ENCODE peak calls at places on chromosome 7, in six cellular contexts. One of them, this sample, is unnamed.

GRCh38 chr7:27169658-27170493 is 4.2 kb downstream of the HOXA10 start:
- DNase-seq in tibial nerve: no peak
- DNase-seq in uterus: peak
- DNase-seq in PC-9: peak
- DNase-seq in dorsolateral prefrontal cortex: no peak
- DNase-seq in RWPE1: no peak
- DNase-seq in this sample: no peak

GRCh38 chr7:129224251-129225205 is at the start of gene AHCYL2:
- DNase-seq in tibial nerve: peak
- DNase-seq in dorsolateral prefrontal cortex: peak
- DNase-seq in PC-9: peak
- DNase-seq in RWPE1: peak
- DNase-seq in uterus: peak
- DNase-seq in this sample: peak

GRCh38 chr7:78912781-78913180 is 540.7 kb downstream of the MAGI2 start:
- DNase-seq in RWPE1: no peak
- DNase-seq in uterus: no peak
- DNase-seq in tibial nerve: no peak
- DNase-seq in dorsolateral prefrontal cortex: no peak
- DNase-seq in PC-9: no peak
- DNase-seq in this sample: no peak

GRCh38 chr7:40243076-40243475 is 108.3 kb downstream of the SUGCT start:
- DNase-seq in PC-9: no peak
- DNase-seq in dorsolateral prefrontal cortex: no peak
- DNase-seq in tibial nerve: no peak
- DNase-seq in uterus: no peak
- DNase-seq in RWPE1: no peak
- DNase-seq in this sample: no peak

GRCh38 chr7:98105942-98106544 is 619 bp upstream of the LMTK2 start:
- DNase-seq in tibial nerve: no peak
- DNase-seq in RWPE1: peak
- DNase-seq in uterus: no peak
- DNase-seq in PC-9: no peak
- DNase-seq in dorsolateral prefrontal cortex: peak
- DNase-seq in this sample: no peak

GRCh38 chr7:5421626-5422323 is 1.9 kb downstream of the TNRC18 start:
- DNase-seq in dorsolateral prefrontal cortex: peak
- DNase-seq in uterus: peak
- DNase-seq in RWPE1: no peak
- DNase-seq in PC-9: peak
- DNase-seq in tibial nerve: peak
- DNase-seq in this sample: peak

GRCh38 chr7:5423272-5423843 is at the start of gene TNRC18:
- DNase-seq in RWPE1: no peak
- DNase-seq in PC-9: no peak
- DNase-seq in dorsolateral prefrontal cortex: peak
- DNase-seq in tibial nerve: peak
- DNase-seq in uterus: peak
- DNase-seq in this sample: no peak

GRCh38 chr7:129825005-129825553 is 127.7 kb downstream of the UBE2H start:
- DNase-seq in tibial nerve: no peak
- DNase-seq in PC-9: peak
- DNase-seq in dorsolateral prefrontal cortex: peak
- DNase-seq in uterus: peak
- DNase-seq in RWPE1: peak
- DNase-seq in this sample: no peak

GRCh38 chr7:83655951-83656556 is 7.1 kb upstream of the SEMA3E start:
- DNase-seq in RWPE1: peak
- DNase-seq in tibial nerve: peak
- DNase-seq in dorsolateral prefrontal cortex: no peak
- DNase-seq in PC-9: peak
- DNase-seq in uterus: no peak
- DNase-seq in this sample: peak

GRCh38 chr7:52017802-52018679 is 701.4 kb upstream of the COBL start:
- DNase-seq in dorsolateral prefrontal cortex: no peak
- DNase-seq in uterus: no peak
- DNase-seq in tibial nerve: no peak
- DNase-seq in PC-9: peak
- DNase-seq in RWPE1: peak
- DNase-seq in this sample: no peak

GRCh38 chr7:23598321-23598720 is 1.1 kb downstream of the CCDC126 start:
- DNase-seq in dorsolateral prefrontal cortex: no peak
- DNase-seq in RWPE1: peak
- DNase-seq in PC-9: no peak
- DNase-seq in uterus: no peak
- DNase-seq in tibial nerve: no peak
- DNase-seq in this sample: no peak

GRCh38 chr7:153103219-153103618 is 343.7 kb downstream of the ACTR3B start:
- DNase-seq in uterus: no peak
- DNase-seq in dorsolateral prefrontal cortex: no peak
- DNase-seq in tibial nerve: no peak
- DNase-seq in PC-9: no peak
- DNase-seq in RWPE1: no peak
- DNase-seq in this sample: no peak

GRCh38 chr7:12770227-12770975 is 83.0 kb downstream of the ARL4A start:
- DNase-seq in uterus: no peak
- DNase-seq in RWPE1: peak
- DNase-seq in tibial nerve: no peak
- DNase-seq in dorsolateral prefrontal cortex: no peak
- DNase-seq in PC-9: no peak
- DNase-seq in this sample: no peak

GRCh38 chr7:136086712-136087111 is 109.6 kb upstream of the MTPN start:
- DNase-seq in RWPE1: peak
- DNase-seq in dorsolateral prefrontal cortex: peak
- DNase-seq in PC-9: peak
- DNase-seq in uterus: peak
- DNase-seq in tibial nerve: peak
- DNase-seq in this sample: peak

GRCh38 chr7:20932785-20933184 is 146.1 kb upstream of the SP8 start:
- DNase-seq in uterus: no peak
- DNase-seq in tibial nerve: no peak
- DNase-seq in dorsolateral prefrontal cortex: no peak
- DNase-seq in RWPE1: no peak
- DNase-seq in PC-9: no peak
- DNase-seq in this sample: no peak

GRCh38 chr7:156950381-156950858 is 908 bp downstream of the NOM1 start:
- DNase-seq in uterus: no peak
- DNase-seq in dorsolateral prefrontal cortex: no peak
- DNase-seq in RWPE1: no peak
- DNase-seq in tibial nerve: no peak
- DNase-seq in PC-9: no peak
- DNase-seq in this sample: no peak

GRCh38 chr7:27784399-27785053 is 44.6 kb downstream of the TAX1BP1 start:
- DNase-seq in RWPE1: peak
- DNase-seq in tibial nerve: peak
- DNase-seq in PC-9: peak
- DNase-seq in uterus: no peak
- DNase-seq in dorsolateral prefrontal cortex: no peak
- DNase-seq in this sample: no peak

GRCh38 chr7:128781126-128781525 is 5.5 kb upstream of the OPN1SW start:
- DNase-seq in tibial nerve: peak
- DNase-seq in dorsolateral prefrontal cortex: no peak
- DNase-seq in PC-9: no peak
- DNase-seq in uterus: no peak
- DNase-seq in RWPE1: no peak
- DNase-seq in this sample: no peak

GRCh38 chr7:31028417-31028988 is 23.6 kb upstream of the ADCYAP1R1 start:
- DNase-seq in tibial nerve: no peak
- DNase-seq in RWPE1: no peak
- DNase-seq in PC-9: no peak
- DNase-seq in dorsolateral prefrontal cortex: peak
- DNase-seq in uterus: no peak
- DNase-seq in this sample: peak

GRCh38 chr7:55309040-55309991 is 55.8 kb upstream of the LANCL2 start:
- DNase-seq in dorsolateral prefrontal cortex: no peak
- DNase-seq in uterus: no peak
- DNase-seq in PC-9: no peak
- DNase-seq in tibial nerve: no peak
- DNase-seq in RWPE1: no peak
- DNase-seq in this sample: no peak

GRCh38 chr7:32204361-32205018 is 134.3 kb upstream of the PDE1C start:
- DNase-seq in RWPE1: peak
- DNase-seq in PC-9: peak
- DNase-seq in dorsolateral prefrontal cortex: peak
- DNase-seq in tibial nerve: peak
- DNase-seq in uterus: peak
- DNase-seq in this sample: peak

GRCh38 chr7:5500056-5500776 is 76.6 kb upstream of the TNRC18 start:
- DNase-seq in dorsolateral prefrontal cortex: no peak
- DNase-seq in PC-9: no peak
- DNase-seq in RWPE1: peak
- DNase-seq in uterus: no peak
- DNase-seq in tibial nerve: no peak
- DNase-seq in this sample: no peak

GRCh38 chr7:3370068-3370704 is 69.1 kb downstream of the SDK1 start:
- DNase-seq in dorsolateral prefrontal cortex: no peak
- DNase-seq in PC-9: no peak
- DNase-seq in RWPE1: no peak
- DNase-seq in uterus: no peak
- DNase-seq in tibial nerve: no peak
- DNase-seq in this sample: no peak

GRCh38 chr7:72316148-72316547 is 96.0 kb downstream of the CALN1 start:
- DNase-seq in uterus: no peak
- DNase-seq in PC-9: no peak
- DNase-seq in dorsolateral prefrontal cortex: no peak
- DNase-seq in RWPE1: no peak
- DNase-seq in tibial nerve: no peak
- DNase-seq in this sample: no peak

GRCh38 chr7:157525501-157525915 is 188.7 kb downstream of the DNAJB6 start:
- DNase-seq in dorsolateral prefrontal cortex: no peak
- DNase-seq in tibial nerve: no peak
- DNase-seq in PC-9: no peak
- DNase-seq in RWPE1: no peak
- DNase-seq in uterus: no peak
- DNase-seq in this sample: no peak

GRCh38 chr7:83856094-83856493 is 207.2 kb upstream of the SEMA3E start:
- DNase-seq in dorsolateral prefrontal cortex: no peak
- DNase-seq in RWPE1: no peak
- DNase-seq in tibial nerve: no peak
- DNase-seq in uterus: no peak
- DNase-seq in PC-9: no peak
- DNase-seq in this sample: no peak

GRCh38 chr7:77940647-77941046 is 142.1 kb downstream of the PHTF2 start:
- DNase-seq in tibial nerve: peak
- DNase-seq in RWPE1: peak
- DNase-seq in uterus: no peak
- DNase-seq in dorsolateral prefrontal cortex: no peak
- DNase-seq in PC-9: peak
- DNase-seq in this sample: no peak

GRCh38 chr7:15600298-15600697 is 38.5 kb upstream of the AGMO start:
- DNase-seq in RWPE1: no peak
- DNase-seq in dorsolateral prefrontal cortex: no peak
- DNase-seq in uterus: no peak
- DNase-seq in PC-9: no peak
- DNase-seq in tibial nerve: no peak
- DNase-seq in this sample: no peak

GRCh38 chr7:16694806-16695205 is 48.8 kb downstream of the BZW2 start:
- DNase-seq in PC-9: no peak
- DNase-seq in uterus: no peak
- DNase-seq in dorsolateral prefrontal cortex: no peak
- DNase-seq in RWPE1: no peak
- DNase-seq in tibial nerve: no peak
- DNase-seq in this sample: no peak
- H3K27ac ChIP-seq in PC-9: no peak
- H3K27ac ChIP-seq in uterus: no peak
- H3K27ac ChIP-seq in dorsolateral prefrontal cortex: peak
- H3K27ac ChIP-seq in RWPE1: no peak
- H3K27ac ChIP-seq in tibial nerve: no peak
- H3K27ac ChIP-seq in this sample: no peak

GRCh38 chr7:7178906-7179305 is 3.4 kb upstream of the C1GALT1 start:
- DNase-seq in PC-9: no peak
- DNase-seq in tibial nerve: no peak
- DNase-seq in uterus: no peak
- DNase-seq in RWPE1: peak
- DNase-seq in dorsolateral prefrontal cortex: no peak
- DNase-seq in this sample: no peak
- H3K27ac ChIP-seq in PC-9: peak
- H3K27ac ChIP-seq in tibial nerve: no peak
- H3K27ac ChIP-seq in uterus: no peak
- H3K27ac ChIP-seq in RWPE1: no peak
- H3K27ac ChIP-seq in dorsolateral prefrontal cortex: no peak
- H3K27ac ChIP-seq in this sample: no peak

GRCh38 chr7:112571852-112572607 is 91.2 kb downstream of the LSMEM1 start:
- DNase-seq in RWPE1: no peak
- DNase-seq in PC-9: no peak
- DNase-seq in uterus: no peak
- DNase-seq in tibial nerve: no peak
- DNase-seq in dorsolateral prefrontal cortex: no peak
- DNase-seq in this sample: no peak

GRCh38 chr7:112573302-112574039 is 92.7 kb downstream of the LSMEM1 start:
- DNase-seq in uterus: no peak
- DNase-seq in dorsolateral prefrontal cortex: no peak
- DNase-seq in PC-9: no peak
- DNase-seq in tibial nerve: no peak
- DNase-seq in RWPE1: no peak
- DNase-seq in this sample: no peak

GRCh38 chr7:112575864-112576263 is 95.1 kb downstream of the LSMEM1 start:
- DNase-seq in uterus: no peak
- DNase-seq in dorsolateral prefrontal cortex: no peak
- DNase-seq in tibial nerve: no peak
- DNase-seq in PC-9: no peak
- DNase-seq in RWPE1: no peak
- DNase-seq in this sample: no peak

GRCh38 chr7:112567388-112567787 is 86.6 kb downstream of the LSMEM1 start:
- DNase-seq in dorsolateral prefrontal cortex: no peak
- DNase-seq in uterus: no peak
- DNase-seq in PC-9: no peak
- DNase-seq in tibial nerve: no peak
- DNase-seq in RWPE1: no peak
- DNase-seq in this sample: no peak

DNA sequence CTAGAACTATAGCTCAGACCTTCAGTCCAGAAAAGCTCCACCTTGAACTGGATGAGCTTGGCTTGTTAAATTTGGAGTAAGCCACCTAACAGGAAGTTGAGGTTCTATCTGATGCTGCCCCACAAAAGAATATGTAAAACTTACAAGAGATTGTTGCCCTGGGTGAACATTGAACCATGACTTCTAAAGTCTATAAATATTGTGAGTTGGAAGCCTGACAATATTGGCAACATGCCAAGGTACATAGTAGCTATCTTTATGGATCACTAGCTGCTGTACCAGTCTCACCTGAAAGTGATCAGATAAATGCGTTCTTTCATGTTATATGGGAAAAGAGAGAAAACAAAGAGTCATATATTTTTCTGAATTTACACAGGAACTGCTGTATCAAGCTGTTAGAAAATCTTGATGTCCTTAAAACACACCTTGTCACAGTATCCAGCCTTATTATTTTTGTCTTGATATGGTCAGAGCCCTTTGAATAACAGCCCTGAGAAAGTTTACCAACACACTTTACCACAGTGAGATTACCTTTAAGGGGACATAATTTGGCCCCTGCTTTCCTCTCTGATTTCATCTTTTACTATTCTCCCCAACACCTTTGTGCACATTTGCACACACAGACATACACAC is 92.0 kb downstream of the LSMEM1 start:
- DNase-seq in RWPE1: no peak
- DNase-seq in tibial nerve: no peak
- DNase-seq in uterus: no peak
- DNase-seq in dorsolateral prefrontal cortex: no peak
- DNase-seq in PC-9: no peak
- DNase-seq in this sample: no peak
- H3K27ac ChIP-seq in RWPE1: no peak
- H3K27ac ChIP-seq in tibial nerve: no peak
- H3K27ac ChIP-seq in uterus: no peak
- H3K27ac ChIP-seq in dorsolateral prefrontal cortex: no peak
- H3K27ac ChIP-seq in PC-9: no peak
- H3K27ac ChIP-seq in this sample: no peak

GRCh38 chr7:47640215-47640739 is 58.4 kb upstream of the TNS3 start:
- DNase-seq in RWPE1: no peak
- DNase-seq in PC-9: no peak
- DNase-seq in dorsolateral prefrontal cortex: no peak
- DNase-seq in tibial nerve: no peak
- DNase-seq in uterus: no peak
- DNase-seq in this sample: no peak
- H3K27ac ChIP-seq in RWPE1: no peak
- H3K27ac ChIP-seq in PC-9: no peak
- H3K27ac ChIP-seq in dorsolateral prefrontal cortex: no peak
- H3K27ac ChIP-seq in tibial nerve: peak
- H3K27ac ChIP-seq in uterus: peak
- H3K27ac ChIP-seq in this sample: no peak

This sample was measured in substantia nigra.